ENCODE peak calls at places on chromosomes 12 and 14, in seven cellular contexts. G is H9, F is neuronal stem cell, X is mesenchymal stem cell, W is IMR-90, V is trophoblast cell, D is mesendoderm. I is an unnamed sample.

GRCh38 chr12:119363490-119363889 is 29.0 kb downstream of the CCDC60 start:
- DNase-seq in G (no peak), F (no peak), X (no peak), W (no peak), V (no peak), D (no peak), I (no peak)

GRCh38 chr12:118185602-118186397 is 49.9 kb downstream of the PEBP1 start:
- DNase-seq in G (no peak), F (no peak), X (no peak), W (no peak), V (no peak), D (no peak), I (no peak)

GRCh38 chr12:14773685-14774073 is 29.6 kb downstream of the WBP11 start:
- DNase-seq in G (no peak), F (no peak), X (no peak), W (no peak), V (no peak), D (no peak), I (no peak)

GRCh38 chr12:118979763-118980406 is 1.5 kb upstream of the SRRM4 start:
- DNase-seq in G (peak; percentile 91), F (peak; percentile 91), X (peak; percentile 31), W (peak; percentile 24), V (peak; percentile 39), D (peak; percentile 93), I (peak; percentile 86)

GRCh38 chr12:50506753-50507473 is 2.1 kb downstream of the DIP2B start:
- DNase-seq in G (no peak), F (no peak), X (peak; percentile 32), W (no peak), V (no peak), D (no peak), I (no peak)

GRCh38 chr12:65765436-65765813 is 58.9 kb upstream of the HMGA2 start:
- DNase-seq in G (no peak), F (no peak), X (peak; percentile 32), W (peak; percentile 80), V (no peak), D (no peak), I (no peak)

GRCh38 chr12:1429980-1430379 is 164.4 kb downstream of the FBXL14 start:
- DNase-seq in G (no peak), F (no peak), X (peak; percentile 71), W (peak; percentile 80), V (no peak), D (no peak), I (no peak)

GRCh38 chr12:14395059-14395778 is 29.7 kb downstream of the ATF7IP start:
- DNase-seq in G (no peak), F (no peak), X (no peak), W (no peak), V (no peak), D (no peak), I (no peak)

GRCh38 chr12:86081798-86082197 is 174.4 kb downstream of the MGAT4C start:
- DNase-seq in G (no peak), F (no peak), X (peak; percentile 9), W (no peak), V (no peak), D (no peak), I (no peak)

GRCh38 chr14:92962031-92962830 is 39.3 kb downstream of the CHGA start:
- DNase-seq in G (no peak), F (no peak), X (no peak), W (no peak), V (no peak), D (no peak), I (no peak)

GRCh38 chr12:81207173-81207572 is 129.3 kb downstream of the ACSS3 start:
- DNase-seq in G (no peak), F (no peak), X (no peak), W (no peak), V (no peak), D (peak; percentile 27), I (no peak)

GRCh38 chr14:93064411-93065271 is 51.1 kb downstream of the ITPK1 start:
- DNase-seq in G (no peak), F (no peak), X (no peak), W (peak; percentile 52), V (no peak), D (no peak), I (no peak)

GRCh38 chr14:20680363-20680762 is 4.0 kb upstream of the RNASE4 start:
- DNase-seq in G (no peak), F (no peak), X (no peak), W (no peak), V (no peak), D (no peak), I (no peak)

GRCh38 chr12:10562306-10562933 is 51.0 kb downstream of the MAGOHB start:
- DNase-seq in G (no peak), F (peak; percentile 18), X (peak; percentile 45), W (peak; percentile 54), V (peak; percentile 10), D (peak; percentile 37), I (no peak)

GRCh38 chr12:39935839-39936238 is 170.0 kb downstream of the SLC2A13 start:
- DNase-seq in G (no peak), F (no peak), X (no peak), W (no peak), V (no peak), D (no peak), I (no peak)

GRCh38 chr12:26636710-26637328 is 196.2 kb downstream of the ITPR2 start:
- DNase-seq in G (no peak), F (no peak), X (peak; percentile 61), W (peak; percentile 74), V (no peak), D (peak; percentile 51), I (no peak)

GRCh38 chr12:42957136-42957535 is 367.6 kb upstream of the PRICKLE1 start:
- DNase-seq in G (no peak), F (no peak), X (no peak), W (no peak), V (no peak), D (no peak), I (no peak)

GRCh38 chr14:100474176-100474575 is 113.0 kb downstream of the BEGAIN start:
- DNase-seq in G (no peak), F (no peak), X (no peak), W (no peak), V (no peak), D (no peak), I (no peak)

GRCh38 chr12:104603545-104603973 is 146.8 kb downstream of the CHST11 start:
- DNase-seq in G (no peak), F (no peak), X (no peak), W (peak; percentile 61), V (no peak), D (no peak), I (no peak)

GRCh38 chr12:109448707-109449390 is 28.3 kb downstream of the KCTD10 start:
- DNase-seq in G (no peak), F (no peak), X (no peak), W (no peak), V (no peak), D (no peak), I (no peak)

GRCh38 chr12:107415066-107415465 is 270.5 kb upstream of the PWP1 start:
- DNase-seq in G (no peak), F (no peak), X (no peak), W (peak; percentile 77), V (no peak), D (no peak), I (no peak)

GRCh38 chr12:64679487-64679983 is 69.2 kb downstream of the RASSF3 start:
- DNase-seq in G (no peak), F (no peak), X (no peak), W (peak; percentile 65), V (no peak), D (no peak), I (no peak)

DNA sequence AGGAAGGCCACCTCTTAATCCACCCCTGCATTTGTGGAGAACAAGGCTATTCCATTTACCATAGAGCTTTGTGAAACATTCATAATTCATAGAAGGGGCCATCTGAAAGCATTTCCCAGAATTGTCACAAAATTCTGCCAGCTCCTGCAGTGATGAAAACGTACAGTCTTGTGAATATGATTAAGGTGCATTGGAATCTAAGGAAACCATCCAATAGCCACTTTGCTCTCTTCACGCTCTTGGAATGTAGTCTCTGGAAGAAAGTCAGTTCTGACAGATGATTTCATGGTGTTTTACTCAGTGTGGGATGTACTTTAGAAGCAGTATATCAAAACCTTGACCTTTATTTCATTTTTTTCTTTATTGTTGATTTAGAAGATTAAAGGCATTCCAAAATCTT is 390.4 kb downstream of the LRIG3 start:
- DNase-seq in G (no peak), F (no peak), X (peak; percentile 92), W (peak; percentile 97), V (no peak), D (no peak), I (no peak)
- H2BK5ac ChIP-seq in G (no peak overlapping the region), F (no peak overlapping the region), X (no peak overlapping the region), W (peak overlapping the region; percentile 99), V (no peak overlapping the region), D (no peak overlapping the region), I (no peak overlapping the region)

DNA sequence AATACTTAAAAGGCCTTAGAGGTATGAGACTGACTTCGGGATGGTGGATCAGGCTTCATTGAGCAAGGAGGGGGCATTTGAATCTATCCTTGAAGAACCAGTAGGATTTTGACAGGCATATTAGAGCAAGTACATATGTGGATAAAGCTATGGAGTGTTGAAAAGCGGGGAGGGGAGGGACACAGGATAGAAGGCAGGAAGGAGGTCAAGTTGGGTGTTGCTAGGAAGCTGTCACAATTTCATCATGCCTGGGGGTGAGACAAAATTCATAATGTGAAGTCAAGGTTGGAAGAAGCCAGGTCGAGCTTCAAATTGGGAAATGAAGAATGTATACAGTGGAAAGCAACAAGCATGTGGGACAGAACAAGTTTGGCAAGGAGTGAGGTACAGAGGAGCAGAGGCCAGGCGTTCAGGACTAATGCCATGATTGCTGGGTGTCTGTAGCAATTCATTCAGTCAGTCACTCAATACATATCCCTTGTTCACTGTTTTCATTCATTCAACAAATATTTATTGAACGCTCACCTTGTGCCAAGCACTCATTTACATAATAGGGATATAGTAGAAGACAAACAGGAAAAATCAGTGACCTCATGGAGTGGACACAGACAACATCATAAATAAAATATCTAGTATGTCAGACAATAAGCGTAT is 58.3 kb upstream of the LTA4H start:
- DNase-seq in G (no peak), F (no peak), X (no peak), W (no peak), V (peak; percentile 21), D (no peak), I (no peak)
- H2BK5ac ChIP-seq in G (no peak overlapping the region), F (no peak overlapping the region), X (no peak overlapping the region), W (no peak overlapping the region), V (no peak overlapping the region), D (no peak overlapping the region), I (no peak overlapping the region)

DNA sequence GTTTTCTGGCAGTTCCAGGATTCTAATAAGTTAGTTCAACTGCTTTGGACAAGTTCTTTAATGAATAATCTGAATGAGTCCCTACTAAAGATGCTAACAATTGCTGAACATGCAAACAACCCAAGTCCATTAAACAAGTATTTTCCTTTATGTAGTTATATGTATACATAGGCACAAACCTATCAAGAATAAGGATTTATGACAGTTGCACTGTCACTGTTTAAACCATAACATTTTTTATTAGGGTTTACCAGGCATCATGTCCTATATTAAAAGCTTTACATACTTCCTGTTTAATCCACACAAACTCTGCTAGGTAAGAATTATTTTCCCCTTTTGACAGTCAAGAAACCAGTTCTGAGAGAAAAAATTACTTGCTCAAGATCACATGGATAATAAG is 31.9 kb upstream of the COCH start:
- DNase-seq in G (no peak), F (no peak), X (no peak), W (no peak), V (no peak), D (no peak), I (no peak)
- H2BK5ac ChIP-seq in G (no peak overlapping the region), F (no peak overlapping the region), X (no peak overlapping the region), W (no peak overlapping the region), V (no peak overlapping the region), D (no peak overlapping the region), I (no peak overlapping the region)

DNA sequence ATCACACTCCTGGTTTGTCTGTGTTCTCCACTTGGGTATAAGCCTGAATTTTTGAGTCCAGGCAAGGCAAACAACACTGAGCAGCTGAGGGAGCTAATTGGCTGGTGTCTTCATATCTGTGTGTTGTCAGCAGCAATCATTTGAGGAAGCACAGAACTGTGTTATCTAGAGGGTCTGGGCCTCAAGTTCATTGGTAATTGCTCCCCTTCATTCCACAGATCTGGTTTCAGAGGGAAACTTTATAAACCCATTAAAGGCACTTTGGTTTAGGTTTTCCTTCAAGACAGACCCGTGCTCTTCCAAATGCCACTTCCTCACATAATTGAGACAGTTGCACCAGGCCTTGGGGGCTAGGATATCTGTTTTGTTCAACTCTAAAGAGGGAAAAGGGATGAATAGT is 5.6 kb downstream of the DACT1 start:
- DNase-seq in G (no peak), F (no peak), X (peak; percentile 13), W (no peak), V (no peak), D (no peak), I (no peak)
- H2BK5ac ChIP-seq in G (no peak overlapping the region), F (no peak overlapping the region), X (no peak overlapping the region), W (no peak overlapping the region), V (no peak overlapping the region), D (no peak overlapping the region), I (no peak overlapping the region)

I was measured in H1.